ENCODE peak calls at places on chromosomes 13 and 19, in five cellular contexts. One of them, this sample, is unnamed.

GRCh38 chr13:41505209-41505835 is 48.0 kb downstream of the RGCC start:
- DNase-seq in stimulated activated naive CD8-positive, alpha-beta T cell treated with anti-CD3 and anti-CD28 coated beads, Interleukin-15, Interleukin-2, amounts not matched to agents 100 U/mL and 50 U/mL, for 24 hours: no peak
- DNase-seq in posterior cingulate gyrus: no peak
- DNase-seq in amygdala: no peak
- DNase-seq in NCI-H1092: no peak
- DNase-seq in this sample: no peak

GRCh38 chr19:33130433-33130832 is 1.5 kb upstream of the WDR88 start:
- DNase-seq in amygdala: no peak
- DNase-seq in NCI-H1092: no peak
- DNase-seq in stimulated activated naive CD8-positive, alpha-beta T cell treated with anti-CD3 and anti-CD28 coated beads, Interleukin-15, Interleukin-2, amounts not matched to agents 100 U/mL and 50 U/mL, for 24 hours: no peak
- DNase-seq in posterior cingulate gyrus: no peak
- DNase-seq in this sample: no peak

GRCh38 chr19:38228491-38229439 is 4.7 kb upstream of the DPF1 start:
- DNase-seq in posterior cingulate gyrus: peak; percentile 92
- DNase-seq in NCI-H1092: no peak
- DNase-seq in amygdala: no peak
- DNase-seq in stimulated activated naive CD8-positive, alpha-beta T cell treated with anti-CD3 and anti-CD28 coated beads, Interleukin-15, Interleukin-2, amounts not matched to agents 100 U/mL and 50 U/mL, for 24 hours: no peak
- DNase-seq in this sample: no peak

GRCh38 chr13:97856001-97856675 is 97.3 kb upstream of the IPO5 start:
- DNase-seq in stimulated activated naive CD8-positive, alpha-beta T cell treated with anti-CD3 and anti-CD28 coated beads, Interleukin-15, Interleukin-2, amounts not matched to agents 100 U/mL and 50 U/mL, for 24 hours: no peak
- DNase-seq in posterior cingulate gyrus: no peak
- DNase-seq in NCI-H1092: no peak
- DNase-seq in amygdala: no peak
- DNase-seq in this sample: no peak

GRCh38 chr19:2495651-2496316 is 19.9 kb downstream of the GADD45B start:
- DNase-seq in posterior cingulate gyrus: no peak
- DNase-seq in NCI-H1092: no peak
- DNase-seq in stimulated activated naive CD8-positive, alpha-beta T cell treated with anti-CD3 and anti-CD28 coated beads, Interleukin-15, Interleukin-2, amounts not matched to agents 100 U/mL and 50 U/mL, for 24 hours: no peak
- DNase-seq in amygdala: no peak
- DNase-seq in this sample: no peak

GRCh38 chr13:31638577-31638976 is 100.7 kb upstream of the RXFP2 start:
- DNase-seq in amygdala: no peak
- DNase-seq in posterior cingulate gyrus: no peak
- DNase-seq in NCI-H1092: no peak
- DNase-seq in stimulated activated naive CD8-positive, alpha-beta T cell treated with anti-CD3 and anti-CD28 coated beads, Interleukin-15, Interleukin-2, amounts not matched to agents 100 U/mL and 50 U/mL, for 24 hours: no peak
- DNase-seq in this sample: no peak

GRCh38 chr19:13902993-13903555 is 2.8 kb downstream of the BRME1 start:
- DNase-seq in stimulated activated naive CD8-positive, alpha-beta T cell treated with anti-CD3 and anti-CD28 coated beads, Interleukin-15, Interleukin-2, amounts not matched to agents 100 U/mL and 50 U/mL, for 24 hours: peak; percentile 43
- DNase-seq in posterior cingulate gyrus: no peak
- DNase-seq in amygdala: no peak
- DNase-seq in NCI-H1092: no peak
- DNase-seq in this sample: peak; percentile 21

GRCh38 chr19:2577722-2578335 is 101.9 kb downstream of the GADD45B start:
- DNase-seq in amygdala: no peak
- DNase-seq in posterior cingulate gyrus: peak; percentile 22
- DNase-seq in NCI-H1092: no peak
- DNase-seq in stimulated activated naive CD8-positive, alpha-beta T cell treated with anti-CD3 and anti-CD28 coated beads, Interleukin-15, Interleukin-2, amounts not matched to agents 100 U/mL and 50 U/mL, for 24 hours: no peak
- DNase-seq in this sample: no peak

GRCh38 chr19:49497047-49497789 is 984 bp downstream of the RPS11 start:
- DNase-seq in posterior cingulate gyrus: no peak
- DNase-seq in stimulated activated naive CD8-positive, alpha-beta T cell treated with anti-CD3 and anti-CD28 coated beads, Interleukin-15, Interleukin-2, amounts not matched to agents 100 U/mL and 50 U/mL, for 24 hours: peak; percentile 75
- DNase-seq in NCI-H1092: no peak
- DNase-seq in amygdala: no peak
- DNase-seq in this sample: peak; percentile 77

GRCh38 chr19:10817291-10818038 is 18.5 kb downstream of the TMED1 start:
- DNase-seq in posterior cingulate gyrus: no peak
- DNase-seq in NCI-H1092: no peak
- DNase-seq in stimulated activated naive CD8-positive, alpha-beta T cell treated with anti-CD3 and anti-CD28 coated beads, Interleukin-15, Interleukin-2, amounts not matched to agents 100 U/mL and 50 U/mL, for 24 hours: no peak
- DNase-seq in amygdala: no peak
- DNase-seq in this sample: no peak

GRCh38 chr19:50556236-50557008 is 11.8 kb downstream of the LRRC4B start:
- DNase-seq in posterior cingulate gyrus: peak; percentile 97
- DNase-seq in stimulated activated naive CD8-positive, alpha-beta T cell treated with anti-CD3 and anti-CD28 coated beads, Interleukin-15, Interleukin-2, amounts not matched to agents 100 U/mL and 50 U/mL, for 24 hours: peak; percentile 88
- DNase-seq in amygdala: peak; percentile 47
- DNase-seq in NCI-H1092: peak; percentile 43
- DNase-seq in this sample: peak; percentile 66

GRCh38 chr13:106616729-106617128 is 48.8 kb upstream of the ARGLU1 start:
- DNase-seq in amygdala: no peak
- DNase-seq in NCI-H1092: no peak
- DNase-seq in posterior cingulate gyrus: no peak
- DNase-seq in stimulated activated naive CD8-positive, alpha-beta T cell treated with anti-CD3 and anti-CD28 coated beads, Interleukin-15, Interleukin-2, amounts not matched to agents 100 U/mL and 50 U/mL, for 24 hours: no peak
- DNase-seq in this sample: no peak

GRCh38 chr19:44785271-44785670 is 7.6 kb downstream of the CBLC start:
- DNase-seq in stimulated activated naive CD8-positive, alpha-beta T cell treated with anti-CD3 and anti-CD28 coated beads, Interleukin-15, Interleukin-2, amounts not matched to agents 100 U/mL and 50 U/mL, for 24 hours: no peak
- DNase-seq in posterior cingulate gyrus: no peak
- DNase-seq in amygdala: no peak
- DNase-seq in NCI-H1092: no peak
- DNase-seq in this sample: no peak

GRCh38 chr13:51494151-51494550 is 41.3 kb upstream of the INTS6 start:
- DNase-seq in stimulated activated naive CD8-positive, alpha-beta T cell treated with anti-CD3 and anti-CD28 coated beads, Interleukin-15, Interleukin-2, amounts not matched to agents 100 U/mL and 50 U/mL, for 24 hours: no peak
- DNase-seq in posterior cingulate gyrus: no peak
- DNase-seq in NCI-H1092: no peak
- DNase-seq in amygdala: no peak
- DNase-seq in this sample: no peak

GRCh38 chr19:343941-344624 is 513 bp downstream of the MIER2 start:
- DNase-seq in amygdala: no peak
- DNase-seq in stimulated activated naive CD8-positive, alpha-beta T cell treated with anti-CD3 and anti-CD28 coated beads, Interleukin-15, Interleukin-2, amounts not matched to agents 100 U/mL and 50 U/mL, for 24 hours: peak; percentile 57
- DNase-seq in posterior cingulate gyrus: peak; percentile 66
- DNase-seq in NCI-H1092: no peak
- DNase-seq in this sample: no peak

GRCh38 chr13:110392510-110393233 is 85.6 kb downstream of the COL4A2 start:
- DNase-seq in posterior cingulate gyrus: no peak
- DNase-seq in NCI-H1092: no peak
- DNase-seq in amygdala: no peak
- DNase-seq in stimulated activated naive CD8-positive, alpha-beta T cell treated with anti-CD3 and anti-CD28 coated beads, Interleukin-15, Interleukin-2, amounts not matched to agents 100 U/mL and 50 U/mL, for 24 hours: no peak
- DNase-seq in this sample: no peak

GRCh38 chr13:75715598-75716523 is 79.7 kb downstream of the LMO7 start:
- DNase-seq in posterior cingulate gyrus: no peak
- DNase-seq in NCI-H1092: no peak
- DNase-seq in stimulated activated naive CD8-positive, alpha-beta T cell treated with anti-CD3 and anti-CD28 coated beads, Interleukin-15, Interleukin-2, amounts not matched to agents 100 U/mL and 50 U/mL, for 24 hours: no peak
- DNase-seq in amygdala: no peak
- DNase-seq in this sample: peak; percentile 84

GRCh38 chr19:50663280-50663790 is 14.1 kb downstream of the C19orf81 start:
- DNase-seq in posterior cingulate gyrus: no peak
- DNase-seq in NCI-H1092: no peak
- DNase-seq in stimulated activated naive CD8-positive, alpha-beta T cell treated with anti-CD3 and anti-CD28 coated beads, Interleukin-15, Interleukin-2, amounts not matched to agents 100 U/mL and 50 U/mL, for 24 hours: no peak
- DNase-seq in amygdala: no peak
- DNase-seq in this sample: no peak

GRCh38 chr19:7533281-7533819 is 2.2 kb upstream of the PNPLA6 start:
- DNase-seq in amygdala: no peak
- DNase-seq in stimulated activated naive CD8-positive, alpha-beta T cell treated with anti-CD3 and anti-CD28 coated beads, Interleukin-15, Interleukin-2, amounts not matched to agents 100 U/mL and 50 U/mL, for 24 hours: peak; percentile 16
- DNase-seq in posterior cingulate gyrus: peak; percentile 91
- DNase-seq in NCI-H1092: no peak
- DNase-seq in this sample: no peak

GRCh38 chr13:51955841-51956603 is 55.2 kb downstream of the ATP7B start:
- DNase-seq in NCI-H1092: no peak
- DNase-seq in stimulated activated naive CD8-positive, alpha-beta T cell treated with anti-CD3 and anti-CD28 coated beads, Interleukin-15, Interleukin-2, amounts not matched to agents 100 U/mL and 50 U/mL, for 24 hours: no peak
- DNase-seq in posterior cingulate gyrus: no peak
- DNase-seq in amygdala: no peak
- DNase-seq in this sample: peak; percentile 65

GRCh38 chr19:51421229-51422052 is 4.0 kb upstream of the SIGLEC10 start:
- DNase-seq in posterior cingulate gyrus: no peak
- DNase-seq in stimulated activated naive CD8-positive, alpha-beta T cell treated with anti-CD3 and anti-CD28 coated beads, Interleukin-15, Interleukin-2, amounts not matched to agents 100 U/mL and 50 U/mL, for 24 hours: peak; percentile 34
- DNase-seq in NCI-H1092: no peak
- DNase-seq in amygdala: no peak
- DNase-seq in this sample: no peak

GRCh38 chr19:17302391-17303166 is 646 bp downstream of the ABHD8 start:
- DNase-seq in stimulated activated naive CD8-positive, alpha-beta T cell treated with anti-CD3 and anti-CD28 coated beads, Interleukin-15, Interleukin-2, amounts not matched to agents 100 U/mL and 50 U/mL, for 24 hours: no peak
- DNase-seq in posterior cingulate gyrus: peak; percentile 85
- DNase-seq in amygdala: no peak
- DNase-seq in NCI-H1092: no peak
- DNase-seq in this sample: no peak

GRCh38 chr13:43664700-43665191 is 122.0 kb downstream of the ENOX1 start:
- DNase-seq in posterior cingulate gyrus: peak; percentile 31
- DNase-seq in amygdala: no peak
- DNase-seq in stimulated activated naive CD8-positive, alpha-beta T cell treated with anti-CD3 and anti-CD28 coated beads, Interleukin-15, Interleukin-2, amounts not matched to agents 100 U/mL and 50 U/mL, for 24 hours: no peak
- DNase-seq in NCI-H1092: no peak
- DNase-seq in this sample: no peak

GRCh38 chr19:31314849-31315620 is 34.2 kb downstream of the TSHZ3 start:
- DNase-seq in stimulated activated naive CD8-positive, alpha-beta T cell treated with anti-CD3 and anti-CD28 coated beads, Interleukin-15, Interleukin-2, amounts not matched to agents 100 U/mL and 50 U/mL, for 24 hours: no peak
- DNase-seq in posterior cingulate gyrus: no peak
- DNase-seq in amygdala: no peak
- DNase-seq in NCI-H1092: no peak
- DNase-seq in this sample: no peak

GRCh38 chr13:94188173-94188869 is 291.2 kb downstream of the DCT start:
- DNase-seq in NCI-H1092: no peak
- DNase-seq in stimulated activated naive CD8-positive, alpha-beta T cell treated with anti-CD3 and anti-CD28 coated beads, Interleukin-15, Interleukin-2, amounts not matched to agents 100 U/mL and 50 U/mL, for 24 hours: no peak
- DNase-seq in posterior cingulate gyrus: no peak
- DNase-seq in amygdala: no peak
- DNase-seq in this sample: no peak

GRCh38 chr13:110331362-110331761 is 24.3 kb downstream of the COL4A2 start:
- DNase-seq in amygdala: no peak
- DNase-seq in NCI-H1092: no peak
- DNase-seq in posterior cingulate gyrus: no peak
- DNase-seq in stimulated activated naive CD8-positive, alpha-beta T cell treated with anti-CD3 and anti-CD28 coated beads, Interleukin-15, Interleukin-2, amounts not matched to agents 100 U/mL and 50 U/mL, for 24 hours: no peak
- DNase-seq in this sample: no peak

GRCh38 chr13:59442946-59443345 is 720.8 kb downstream of the DIAPH3 start:
- DNase-seq in posterior cingulate gyrus: no peak
- DNase-seq in stimulated activated naive CD8-positive, alpha-beta T cell treated with anti-CD3 and anti-CD28 coated beads, Interleukin-15, Interleukin-2, amounts not matched to agents 100 U/mL and 50 U/mL, for 24 hours: no peak
- DNase-seq in NCI-H1092: no peak
- DNase-seq in amygdala: no peak
- DNase-seq in this sample: no peak

GRCh38 chr19:33429891-33430673 is 56.6 kb downstream of the CEBPG start:
- DNase-seq in NCI-H1092: no peak
- DNase-seq in stimulated activated naive CD8-positive, alpha-beta T cell treated with anti-CD3 and anti-CD28 coated beads, Interleukin-15, Interleukin-2, amounts not matched to agents 100 U/mL and 50 U/mL, for 24 hours: no peak
- DNase-seq in posterior cingulate gyrus: peak; percentile 64
- DNase-seq in amygdala: no peak
- DNase-seq in this sample: no peak

GRCh38 chr13:99639126-99639525 is 137.9 kb downstream of the TM9SF2 start:
- DNase-seq in posterior cingulate gyrus: no peak
- DNase-seq in NCI-H1092: no peak
- DNase-seq in amygdala: no peak
- DNase-seq in stimulated activated naive CD8-positive, alpha-beta T cell treated with anti-CD3 and anti-CD28 coated beads, Interleukin-15, Interleukin-2, amounts not matched to agents 100 U/mL and 50 U/mL, for 24 hours: no peak
- DNase-seq in this sample: no peak

GRCh38 chr19:54203151-54203611 is 2.5 kb downstream of the RPS9 start:
- DNase-seq in stimulated activated naive CD8-positive, alpha-beta T cell treated with anti-CD3 and anti-CD28 coated beads, Interleukin-15, Interleukin-2, amounts not matched to agents 100 U/mL and 50 U/mL, for 24 hours: no peak
- DNase-seq in amygdala: no peak
- DNase-seq in posterior cingulate gyrus: peak; percentile 3
- DNase-seq in NCI-H1092: no peak
- DNase-seq in this sample: no peak

GRCh38 chr19:11460207-11460606 is 20.6 kb downstream of the ELAVL3 start:
- DNase-seq in stimulated activated naive CD8-positive, alpha-beta T cell treated with anti-CD3 and anti-CD28 coated beads, Interleukin-15, Interleukin-2, amounts not matched to agents 100 U/mL and 50 U/mL, for 24 hours: peak; percentile 33
- DNase-seq in NCI-H1092: no peak
- DNase-seq in posterior cingulate gyrus: no peak
- DNase-seq in amygdala: no peak
- DNase-seq in this sample: no peak

GRCh38 chr19:1177322-1178114 is 3.5 kb upstream of the SBNO2 start:
- DNase-seq in NCI-H1092: no peak
- DNase-seq in amygdala: no peak
- DNase-seq in stimulated activated naive CD8-positive, alpha-beta T cell treated with anti-CD3 and anti-CD28 coated beads, Interleukin-15, Interleukin-2, amounts not matched to agents 100 U/mL and 50 U/mL, for 24 hours: no peak
- DNase-seq in posterior cingulate gyrus: no peak
- DNase-seq in this sample: no peak

GRCh38 chr19:2059422-2060201 is 8.6 kb upstream of the MKNK2 start:
- DNase-seq in amygdala: peak; percentile 34
- DNase-seq in posterior cingulate gyrus: no peak
- DNase-seq in NCI-H1092: no peak
- DNase-seq in stimulated activated naive CD8-positive, alpha-beta T cell treated with anti-CD3 and anti-CD28 coated beads, Interleukin-15, Interleukin-2, amounts not matched to agents 100 U/mL and 50 U/mL, for 24 hours: no peak
- DNase-seq in this sample: no peak

GRCh38 chr19:53874384-53874995 is 6.8 kb downstream of the MYADM start:
- DNase-seq in posterior cingulate gyrus: no peak
- DNase-seq in stimulated activated naive CD8-positive, alpha-beta T cell treated with anti-CD3 and anti-CD28 coated beads, Interleukin-15, Interleukin-2, amounts not matched to agents 100 U/mL and 50 U/mL, for 24 hours: no peak
- DNase-seq in amygdala: no peak
- DNase-seq in NCI-H1092: no peak
- DNase-seq in this sample: no peak

GRCh38 chr13:27006519-27007161 is 165.0 kb downstream of the USP12 start:
- DNase-seq in posterior cingulate gyrus: peak; percentile 87
- DNase-seq in stimulated activated naive CD8-positive, alpha-beta T cell treated with anti-CD3 and anti-CD28 coated beads, Interleukin-15, Interleukin-2, amounts not matched to agents 100 U/mL and 50 U/mL, for 24 hours: no peak
- DNase-seq in NCI-H1092: peak; percentile 76
- DNase-seq in amygdala: peak; percentile 13
- DNase-seq in this sample: peak; percentile 37

GRCh38 chr13:23671902-23672301 is 101.7 kb downstream of the TNFRSF19 start:
- DNase-seq in stimulated activated naive CD8-positive, alpha-beta T cell treated with anti-CD3 and anti-CD28 coated beads, Interleukin-15, Interleukin-2, amounts not matched to agents 100 U/mL and 50 U/mL, for 24 hours: no peak
- DNase-seq in amygdala: no peak
- DNase-seq in NCI-H1092: no peak
- DNase-seq in posterior cingulate gyrus: no peak
- DNase-seq in this sample: no peak

GRCh38 chr13:48448963-48449614 is 36.2 kb upstream of the LPAR6 start:
- DNase-seq in NCI-H1092: no peak
- DNase-seq in posterior cingulate gyrus: no peak
- DNase-seq in stimulated activated naive CD8-positive, alpha-beta T cell treated with anti-CD3 and anti-CD28 coated beads, Interleukin-15, Interleukin-2, amounts not matched to agents 100 U/mL and 50 U/mL, for 24 hours: no peak
- DNase-seq in amygdala: no peak
- DNase-seq in this sample: no peak

This sample was measured in T-helper 2 cell.